ENCODE peak calls at places on chromosome 14, in six cellular contexts. T is naive thymus-derived CD8-positive, alpha-beta T cell; G is right cardiac atrium; F is activated T-cell treated with anti-CD3 and anti-CD28 coated beads, Interleukin-2, amount 50 U/mL, for 4 hours; B is left cardiac atrium; J is endothelial cell. K is an unnamed sample.

GRCh38 chr14:101151226-101151929 is 247.9 kb upstream of the RTL1 start:
- DNase-seq in T (no peak), G (no peak), F (no peak), B (no peak), J (no peak), K (peak; percentile 49)

GRCh38 chr14:52018252-52018651 is 28.9 kb downstream of the RTRAF start:
- DNase-seq in T (no peak), G (no peak), F (no peak), B (no peak), J (no peak), K (no peak)

GRCh38 chr14:47822326-47822725 is 146.9 kb upstream of the MDGA2 start:
- DNase-seq in T (no peak), G (no peak), F (no peak), B (no peak), J (no peak), K (no peak)

GRCh38 chr14:100536141-100536540 is 51.1 kb downstream of the BEGAIN start:
- DNase-seq in T (no peak), G (no peak), F (no peak), B (no peak), J (no peak), K (no peak)

GRCh38 chr14:76672123-76672522 is 89.1 kb upstream of the VASH1 start:
- DNase-seq in T (no peak), G (no peak), F (no peak), B (no peak), J (no peak), K (peak; percentile 30)

GRCh38 chr14:104561124-104561531 is 18.4 kb upstream of the C14orf180 start:
- DNase-seq in T (no peak), G (peak; percentile 35), F (no peak), B (peak; percentile 10), J (no peak), K (no peak)

GRCh38 chr14:72129283-72129682 is 197.1 kb downstream of the RGS6 start:
- DNase-seq in T (no peak), G (no peak), F (no peak), B (no peak), J (no peak), K (peak; percentile 5)

GRCh38 chr14:74019743-74020142 is 594 bp downstream of the BBOF1 start:
- DNase-seq in T (no peak), G (no peak), F (no peak), B (no peak), J (no peak), K (peak; percentile 4)

GRCh38 chr14:96077983-96078686 is 39.0 kb downstream of the C14orf132 start:
- DNase-seq in T (no peak), G (no peak), F (no peak), B (no peak), J (no peak), K (peak; percentile 70)

GRCh38 chr14:21204167-21205025 is 48.5 kb upstream of the OR5AU1 start:
- DNase-seq in T (no peak), G (no peak), F (no peak), B (no peak), J (no peak), K (no peak)

GRCh38 chr14:32542507-32542906 is 213.4 kb downstream of the AKAP6 start:
- DNase-seq in T (no peak), G (no peak), F (no peak), B (no peak), J (no peak), K (no peak)

GRCh38 chr14:25150401-25150800 is 100.5 kb upstream of the STXBP6 start:
- DNase-seq in T (no peak), G (no peak), F (no peak), B (no peak), J (no peak), K (no peak)

GRCh38 chr14:95531473-95531872 is 3.4 kb upstream of the GLRX5 start:
- DNase-seq in T (no peak), G (no peak), F (no peak), B (no peak), J (no peak), K (peak; percentile 72)

GRCh38 chr14:88322505-88323085 is 474 bp downstream of the KCNK10 start:
- DNase-seq in T (no peak), G (no peak), F (no peak), B (no peak), J (no peak), K (no peak)

K was measured in MCF 10A.